ENCODE peak calls at places on chromosomes 4 and X, in four cellular contexts. B is activated T-cell treated with anti-CD3 and anti-CD28 coated beads for 24 hours; N is uterus; Z is naive thymus-derived CD8-positive, alpha-beta T cell. O is an unnamed sample.

GRCh38 chrX:49192722-49193328 is 6.7 kb upstream of the PRICKLE3 start:
- DNase-seq in B (peak), N (no peak), Z (no peak), O (no peak)

GRCh38 chrX:33175201-33175600 is 36.1 kb downstream of the DMD start:
- DNase-seq in B (no peak), N (no peak), Z (no peak), O (no peak)

GRCh38 chrX:108313662-108314061 is 124.6 kb downstream of the COL4A6 start:
- DNase-seq in B (no peak), N (no peak), Z (no peak), O (no peak)

GRCh38 chr4:139595989-139596679 is 40.1 kb upstream of the SETD7 start:
- DNase-seq in B (no peak), N (no peak), Z (no peak), O (no peak)

GRCh38 chr4:7287918-7288280 is 95.6 kb downstream of the SORCS2 start:
- DNase-seq in B (no peak), N (no peak), Z (no peak), O (no peak)

GRCh38 chrX:39642071-39642470 is 455.7 kb downstream of the BCOR start:
- DNase-seq in B (no peak), N (no peak), Z (no peak), O (no peak)

GRCh38 chrX:16762579-16762978 is 23.7 kb upstream of the TXLNG start:
- DNase-seq in B (no peak), N (no peak), Z (no peak), O (no peak)

GRCh38 chrX:48923771-48924170 is 4.9 kb upstream of the PIM2 start:
- DNase-seq in B (no peak), N (no peak), Z (no peak), O (no peak)

GRCh38 chr4:102429553-102429952 is 71.6 kb upstream of the NFKB1 start:
- DNase-seq in B (no peak), N (no peak), Z (no peak), O (no peak)

GRCh38 chr4:26985836-26986235 is 125.2 kb downstream of the STIM2 start:
- DNase-seq in B (peak), N (no peak), Z (no peak), O (peak)

GRCh38 chrX:11667286-11667685 is 1.6 kb upstream of the ARHGAP6 start:
- DNase-seq in B (no peak), N (no peak), Z (no peak), O (no peak)